ENCODE peak calls at places on chromosomes 5 and 9, in eight cellular contexts. L is neural crest cell; A is NCI-H1417; R is hypothalamus; I is NCI-H1092; S is heart right ventricle; M is activated naive CD8-positive, alpha-beta T cell treated with anti-CD3 and anti-CD28 coated beads, Interleukin-2, amount 50 U/mL, for 24 hours; W is OCI-LY7. F is an unnamed sample.

GRCh38 chr9:128394404-128395168 is 23.4 kb downstream of the URM1 start:
- DNase-seq in L (no peak), A (no peak), R (peak), I (no peak), S (no peak), M (no peak), W (no peak), F (no peak)

GRCh38 chr5:170642066-170642735 is 138.4 kb downstream of the KCNIP1 start:
- DNase-seq in L (no peak), A (no peak), R (no peak), I (no peak), S (no peak), M (no peak), W (no peak), F (no peak)

GRCh38 chr9:4258321-4259093 is 41.4 kb downstream of the GLIS3 start:
- DNase-seq in L (no peak), A (no peak), R (no peak), I (no peak), S (no peak), M (no peak), W (no peak), F (no peak)

GRCh38 chr9:122053951-122054350 is 39.2 kb downstream of the TTLL11 start:
- DNase-seq in L (no peak), A (no peak), R (no peak), I (no peak), S (no peak), M (no peak), W (no peak), F (no peak)

GRCh38 chr5:135537271-135537670 is 1.5 kb upstream of the NEUROG1 start:
- DNase-seq in L (no peak), A (no peak), R (no peak), I (no peak), S (no peak), M (no peak), W (no peak), F (no peak)

GRCh38 chr5:10374623-10375022 is 21.1 kb downstream of the MARCHF6 start:
- DNase-seq in L (no peak), A (no peak), R (no peak), I (no peak), S (no peak), M (no peak), W (no peak), F (no peak)

GRCh38 chr9:116064970-116065369 is 88.6 kb upstream of the PAPPA start:
- DNase-seq in L (no peak), A (no peak), R (no peak), I (no peak), S (no peak), M (no peak), W (no peak), F (no peak)

GRCh38 chr5:66884589-66885228 is 288.5 kb downstream of the MAST4 start:
- DNase-seq in L (no peak), A (no peak), R (no peak), I (no peak), S (no peak), M (no peak), W (no peak), F (peak)

GRCh38 chr9:126533911-126534300 is 79.8 kb upstream of the LMX1B start:
- DNase-seq in L (no peak), A (peak), R (no peak), I (no peak), S (no peak), M (no peak), W (peak), F (no peak)

GRCh38 chr9:127612993-127613954 is 1.2 kb downstream of the STXBP1 start:
- DNase-seq in L (peak), A (peak), R (peak), I (peak), S (peak), M (peak), W (no peak), F (peak)

GRCh38 chr5:120813551-120813950 is 349.5 kb downstream of the PRR16 start:
- DNase-seq in L (no peak), A (no peak), R (no peak), I (no peak), S (no peak), M (no peak), W (no peak), F (no peak)

GRCh38 chr5:62354028-62354874 is 48.2 kb downstream of the KIF2A start:
- DNase-seq in L (no peak), A (peak), R (no peak), I (peak), S (peak), M (no peak), W (peak), F (peak)

GRCh38 chr5:91848453-91848852 is 465.3 kb upstream of the ARRDC3 start:
- DNase-seq in L (no peak), A (no peak), R (no peak), I (no peak), S (no peak), M (no peak), W (no peak), F (peak)

GRCh38 chr9:121289554-121290370 is 21.8 kb downstream of the GSN start:
- DNase-seq in L (no peak), A (no peak), R (no peak), I (no peak), S (no peak), M (no peak), W (no peak), F (no peak)

GRCh38 chr5:149747141-149747832 is 17.2 kb downstream of the PPARGC1B start:
- DNase-seq in L (no peak), A (no peak), R (no peak), I (no peak), S (no peak), M (no peak), W (no peak), F (no peak)

GRCh38 chr5:74949976-74950375 is 83.8 kb upstream of the FAM169A start:
- DNase-seq in L (no peak), A (no peak), R (no peak), I (no peak), S (no peak), M (no peak), W (no peak), F (no peak)

GRCh38 chr9:106066937-106067545 is 372.7 kb downstream of the TMEM38B start:
- DNase-seq in L (no peak), A (no peak), R (peak), I (no peak), S (no peak), M (no peak), W (no peak), F (no peak)